ENCODE peak calls at places on chromosomes 12 and 14, in seven cellular contexts. W is AG09319, H is prostate gland, Y is fibroblast of pulmonary artery, R is coronary artery, C is esophagus muscularis mucosa, U is IMR-90. T is an unnamed sample.

GRCh38 chr12:51686727-51687126 is 95.7 kb downstream of the SCN8A start:
- DNase-seq in W (no peak), H (no peak), Y (peak; percentile 56), R (no peak), C (no peak), U (peak; percentile 42), T (no peak)

GRCh38 chr12:125434936-125435443 is 369.8 kb downstream of the AACS start:
- DNase-seq in W (no peak), H (no peak), Y (no peak), R (no peak), C (no peak), U (no peak), T (no peak)

GRCh38 chr12:38099686-38100085 is 216.9 kb upstream of the ALG10B start:
- DNase-seq in W (no peak), H (no peak), Y (no peak), R (no peak), C (no peak), U (no peak), T (no peak)

GRCh38 chr14:73833530-73834257 is 17.9 kb upstream of the PTGR2 start:
- DNase-seq in W (peak; percentile 49), H (no peak), Y (peak; percentile 82), R (no peak), C (no peak), U (peak; percentile 44), T (no peak)

GRCh38 chr12:49920241-49920914 is 16.7 kb upstream of the FAIM2 start:
- DNase-seq in W (no peak), H (no peak), Y (peak; percentile 94), R (peak; percentile 67), C (no peak), U (peak; percentile 50), T (no peak)

GRCh38 chr14:56738020-56738419 is 72.3 kb downstream of the OTX2 start:
- DNase-seq in W (no peak), H (no peak), Y (no peak), R (no peak), C (no peak), U (no peak), T (no peak)

GRCh38 chr12:106517314-106517713 is 65.5 kb upstream of the RFX4 start:
- DNase-seq in W (no peak), H (no peak), Y (no peak), R (no peak), C (no peak), U (no peak), T (no peak)

GRCh38 chr12:69929125-69929524 is 104.1 kb downstream of the MYRFL start:
- DNase-seq in W (no peak), H (no peak), Y (peak; percentile 18), R (no peak), C (no peak), U (no peak), T (no peak)

GRCh38 chr12:108638141-108638823 is 4.6 kb upstream of the SELPLG start:
- DNase-seq in W (no peak), H (no peak), Y (no peak), R (peak; percentile 75), C (no peak), U (no peak), T (no peak)

DNA sequence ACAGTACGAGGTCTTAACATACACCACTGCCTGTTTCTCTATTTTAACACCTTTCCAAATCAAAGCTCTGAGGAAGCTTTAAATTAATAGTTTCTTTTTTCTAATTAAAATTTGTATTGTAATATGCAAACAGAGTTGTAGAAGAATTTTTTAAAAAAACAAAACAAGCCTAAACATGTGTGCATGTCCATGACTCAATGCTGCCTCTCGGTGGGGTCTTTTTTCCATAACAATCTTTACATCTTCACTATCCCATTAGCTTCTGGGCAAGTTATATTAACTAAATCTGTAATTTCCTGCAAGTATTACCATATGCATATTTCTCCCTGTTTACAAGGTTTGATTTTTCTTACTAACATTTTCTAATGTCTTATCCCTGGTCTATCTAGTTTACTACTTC is 143.9 kb upstream of the NAV3 start:
- DNase-seq in W (no peak), H (no peak), Y (peak; percentile 33), R (no peak), C (no peak), U (peak; percentile 34), T (no peak)
- TF ChIP-seq CTCF in W (peak; percentile 9), H (no peak), Y (no peak), R (no peak), C (no peak), U (peak; percentile 46), T (peak; percentile 16)

DNA sequence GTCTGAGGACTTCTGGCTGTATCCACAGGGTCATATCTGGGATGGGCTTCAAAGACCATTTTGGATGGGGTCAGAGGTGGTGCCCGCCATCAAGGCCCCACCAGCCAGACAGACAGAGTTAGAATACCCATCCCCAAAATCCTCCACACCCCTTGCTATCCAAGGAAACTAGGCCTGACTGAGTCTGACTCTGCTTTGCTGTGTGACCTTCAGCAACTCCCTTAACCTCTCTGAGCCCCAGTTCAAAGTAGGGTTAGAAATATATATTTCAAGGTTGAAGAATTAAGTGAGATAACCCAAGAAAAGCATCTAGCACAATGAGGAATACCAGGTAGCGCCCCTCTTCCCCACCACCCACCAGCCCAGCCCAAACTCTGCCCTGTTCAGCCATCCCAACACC is 20.3 kb downstream of the BCL11B start:
- DNase-seq in W (no peak), H (no peak), Y (no peak), R (no peak), C (no peak), U (no peak), T (no peak)
- TF ChIP-seq CTCF in W (no peak), H (no peak), Y (no peak), R (no peak), C (no peak), U (no peak), T (no peak)

GRCh38 chr12:29148958-29149690 is at the start of gene FAR2:
- DNase-seq in W (no peak), H (no peak), Y (peak; percentile 29), R (no peak), C (no peak), U (no peak), T (no peak)
- TF ChIP-seq CTCF in W (no peak), H (no peak), Y (no peak), R (no peak), C (no peak), U (no peak), T (no peak)

GRCh38 chr14:106222736-106223135 is 696.4 kb downstream of the TMEM121 start:
- DNase-seq in W (no peak), H (no peak), Y (no peak), R (no peak), C (no peak), U (no peak), T (no peak)

GRCh38 chr14:106215229-106215628 is 688.8 kb downstream of the TMEM121 start:
- DNase-seq in W (no peak), H (no peak), Y (no peak), R (no peak), C (no peak), U (no peak), T (no peak)

GRCh38 chr14:106218189-106218588 is 691.8 kb downstream of the TMEM121 start:
- DNase-seq in W (no peak), H (no peak), Y (no peak), R (no peak), C (peak; percentile 55), U (no peak), T (no peak)
- TF ChIP-seq CTCF in W (no peak), H (no peak), Y (no peak), R (no peak), C (no peak), U (no peak), T (no peak)

GRCh38 chr14:100785626-100786025 is 40.3 kb upstream of the MEG3 start:
- DNase-seq in W (no peak), H (no peak), Y (no peak), R (no peak), C (no peak), U (no peak), T (no peak)
- TF ChIP-seq CTCF in W (no peak), H (no peak), Y (no peak), R (no peak), C (no peak), U (no peak), T (no peak)

GRCh38 chr12:46370792-46371717 is 1.5 kb downstream of the SLC38A2 start:
- DNase-seq in W (peak; percentile 70), H (peak; percentile 88), Y (peak; percentile 88), R (peak; percentile 91), C (no peak), U (peak; percentile 79), T (no peak)
- TF ChIP-seq CTCF in W (no peak), H (peak; percentile 40), Y (no peak), R (no peak), C (peak; percentile 32), U (peak; percentile 18), T (no peak)

DNA sequence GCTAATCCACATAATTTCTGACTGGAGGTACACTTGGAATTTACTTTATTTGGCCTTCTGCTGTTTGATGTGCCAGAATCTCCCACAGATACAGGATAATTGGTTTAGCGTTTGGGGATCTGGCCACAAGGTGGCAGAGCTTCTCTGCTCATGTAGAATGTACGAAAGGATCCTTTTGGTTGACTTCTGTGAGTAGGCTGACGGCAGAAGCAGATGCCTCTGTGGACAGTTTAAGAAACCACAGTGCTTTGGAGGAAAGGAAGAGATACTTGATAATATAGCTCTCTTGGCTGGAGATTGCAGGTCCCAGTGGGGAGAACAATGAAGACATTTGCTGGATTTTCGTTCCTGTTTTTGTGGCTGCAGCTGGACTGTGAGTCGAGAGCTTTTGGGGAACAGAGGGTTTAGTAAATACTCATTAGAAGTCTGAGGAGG is 75.3 kb upstream of the OR4E1 start:
- DNase-seq in W (no peak), H (peak; percentile 29), Y (peak; percentile 56), R (no peak), C (no peak), U (peak; percentile 31), T (no peak)
- TF ChIP-seq CTCF in W (peak; percentile 27), H (peak; percentile 32), Y (peak; percentile 93), R (no peak), C (peak; percentile 25), U (peak; percentile 48), T (peak; percentile 59)

GRCh38 chr14:55434805-55435174 is 5.6 kb downstream of the TBPL2 start:
- DNase-seq in W (no peak), H (no peak), Y (no peak), R (no peak), C (no peak), U (no peak), T (no peak)

GRCh38 chr14:55441286-55441685 is 870 bp upstream of the TBPL2 start:
- DNase-seq in W (no peak), H (no peak), Y (no peak), R (no peak), C (peak; percentile 47), U (no peak), T (no peak)

GRCh38 chr14:55438066-55438683 is 2.2 kb downstream of the TBPL2 start:
- DNase-seq in W (peak; percentile 35), H (no peak), Y (peak; percentile 84), R (no peak), C (peak; percentile 62), U (peak; percentile 73), T (no peak)

GRCh38 chr14:55436530-55436929 is 3.9 kb downstream of the TBPL2 start:
- DNase-seq in W (no peak), H (no peak), Y (no peak), R (no peak), C (peak; percentile 14), U (no peak), T (no peak)

DNA sequence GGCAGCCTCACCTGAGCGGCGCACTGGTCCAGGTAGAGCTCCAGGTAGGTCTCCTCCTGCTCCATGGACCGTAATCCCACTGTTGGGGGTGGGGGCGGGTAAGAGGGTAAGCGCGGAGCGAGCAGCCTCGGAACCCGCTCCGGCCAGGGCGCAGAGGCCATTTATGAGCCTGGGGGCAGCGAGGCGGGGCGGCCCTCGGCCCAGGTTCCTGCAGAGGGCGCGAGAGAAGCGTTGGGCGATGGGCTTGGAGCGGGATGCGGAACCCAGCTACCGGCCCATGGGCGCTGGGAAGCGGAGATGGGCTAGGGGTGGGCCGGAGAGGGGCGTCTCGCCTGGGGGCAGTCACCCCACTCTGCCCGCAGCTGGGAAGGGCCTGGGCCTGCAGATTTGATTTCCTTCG is at the start of gene TBPL2:
- DNase-seq in W (no peak), H (no peak), Y (no peak), R (no peak), C (peak; percentile 86), U (no peak), T (no peak)
- TF ChIP-seq CTCF in W (no peak), H (no peak), Y (peak; percentile 30), R (no peak), C (no peak), U (peak; percentile 11), T (peak; percentile 26)